ENCODE peak calls at places on chromosomes 5 and 9, in four cellular contexts. G is K562; N is CD8-positive, alpha-beta T cell; U is pancreas. A is an unnamed sample.

GRCh38 chr5:91345466-91345865 is 37.7 kb downstream of the ARRDC3 start:
- DNase-seq in G (no peak), N (no peak), U (no peak), A (no peak)

GRCh38 chr9:70563437-70564204 is 149.2 kb upstream of the KLF9 start:
- DNase-seq in G (no peak), N (peak; percentile 57), U (no peak), A (no peak)

GRCh38 chr5:112930082-112930344 is 8.0 kb upstream of the REEP5 start:
- DNase-seq in G (no peak), N (no peak), U (no peak), A (no peak)

GRCh38 chr5:86971034-86971511 is 296.6 kb upstream of the RASA1 start:
- DNase-seq in G (no peak), N (no peak), U (no peak), A (no peak)

GRCh38 chr5:151612689-151613427 is 21.7 kb upstream of the FAT2 start:
- DNase-seq in G (no peak), N (no peak), U (no peak), A (no peak)

GRCh38 chr5:116365006-116365496 is 209.6 kb downstream of the SEMA6A start:
- DNase-seq in G (no peak), N (no peak), U (no peak), A (no peak)

GRCh38 chr9:18014556-18014955 is 435.7 kb downstream of the SH3GL2 start:
- DNase-seq in G (no peak), N (no peak), U (no peak), A (no peak)

GRCh38 chr9:134365791-134366222 is 39.6 kb downstream of the RXRA start:
- DNase-seq in G (peak; percentile 68), N (no peak), U (peak; percentile 63), A (peak; percentile 60)

GRCh38 chr5:154199263-154199662 is 8.7 kb downstream of the GALNT10 start:
- DNase-seq in G (peak; percentile 48), N (no peak), U (no peak), A (no peak)

GRCh38 chr5:37717613-37718431 is 122.0 kb downstream of the GDNF start:
- DNase-seq in G (no peak), N (no peak), U (peak; percentile 56), A (peak; percentile 43)

GRCh38 chr9:104774831-104775573 is 11.1 kb downstream of the NIPSNAP3B start:
- DNase-seq in G (peak; percentile 38), N (no peak), U (no peak), A (no peak)

GRCh38 chr9:135060461-135061116 is 26.9 kb upstream of the OLFM1 start:
- DNase-seq in G (no peak), N (no peak), U (peak; percentile 11), A (peak; percentile 27)

GRCh38 chr5:57499262-57500050 is 16.8 kb upstream of the ACTBL2 start:
- DNase-seq in G (peak; percentile 39), N (no peak), U (no peak), A (no peak)

GRCh38 chr9:91905958-91906585 is 44.0 kb downstream of the ROR2 start:
- DNase-seq in G (peak; percentile 57), N (peak; percentile 69), U (no peak), A (no peak)

GRCh38 chr9:89622933-89623861 is 18.4 kb downstream of the GADD45G start:
- DNase-seq in G (no peak), N (no peak), U (peak; percentile 38), A (no peak)

GRCh38 chr9:69122391-69123141 is 51.5 kb upstream of the TJP2 start:
- DNase-seq in G (no peak), N (no peak), U (no peak), A (no peak)

GRCh38 chr5:87246046-87246445 is 21.6 kb upstream of the RASA1 start:
- DNase-seq in G (no peak), N (no peak), U (no peak), A (no peak)

GRCh38 chr9:96651626-96652025 is 3.5 kb downstream of the PRXL2C start:
- DNase-seq in G (no peak), N (no peak), U (no peak), A (no peak)

GRCh38 chr9:135139366-135139965 is 52.0 kb downstream of the OLFM1 start:
- DNase-seq in G (no peak), N (no peak), U (no peak), A (no peak)

GRCh38 chr9:112970939-112971338 is 41.1 kb downstream of the ZNF883 start:
- DNase-seq in G (no peak), N (no peak), U (no peak), A (no peak)

GRCh38 chr9:126676102-126676684 is 62.5 kb downstream of the LMX1B start:
- DNase-seq in G (no peak), N (no peak), U (no peak), A (no peak)

GRCh38 chr9:91611582-91611981 is 187.9 kb upstream of the NFIL3 start:
- DNase-seq in G (no peak), N (no peak), U (no peak), A (no peak)

GRCh38 chr5:54902817-54903473 is 82.4 kb downstream of the ESM1 start:
- DNase-seq in G (no peak), N (no peak), U (no peak), A (no peak)

GRCh38 chr9:22529426-22530199 is 83.0 kb downstream of the DMRTA1 start:
- DNase-seq in G (no peak), N (no peak), U (no peak), A (no peak)

GRCh38 chr9:2159521-2160417 is 144.6 kb downstream of the SMARCA2 start:
- DNase-seq in G (no peak), N (no peak), U (no peak), A (no peak)

GRCh38 chr9:757246-757881 is 84.1 kb upstream of the DMRT1 start:
- DNase-seq in G (no peak), N (peak; percentile 36), U (peak; percentile 26), A (no peak)

GRCh38 chr5:157977957-157978505 is 119.1 kb upstream of the CLINT1 start:
- DNase-seq in G (no peak), N (no peak), U (no peak), A (no peak)

GRCh38 chr5:171405615-171406014 is 13.8 kb upstream of the FGF18 start:
- DNase-seq in G (no peak), N (no peak), U (no peak), A (no peak)

GRCh38 chr5:141475625-141476131 is at the start of gene PCDHGC3:
- DNase-seq in G (no peak), N (no peak), U (peak; percentile 89), A (peak; percentile 90)

GRCh38 chr9:104905153-104905901 is 22.6 kb downstream of the ABCA1 start:
- DNase-seq in G (no peak), N (no peak), U (no peak), A (no peak)

GRCh38 chr9:129282308-129283211 is 104.5 kb upstream of the IER5L start:
- DNase-seq in G (no peak), N (no peak), U (no peak), A (peak; percentile 40)

GRCh38 chr5:137492321-137492720 is 6.8 kb downstream of the SPOCK1 start:
- DNase-seq in G (no peak), N (no peak), U (no peak), A (no peak)

GRCh38 chr9:111891910-111892499 is 4.6 kb upstream of the UGCG start:
- DNase-seq in G (peak; percentile 33), N (no peak), U (no peak), A (no peak)

GRCh38 chr5:149665416-149666163 is 64.5 kb upstream of the PPARGC1B start:
- DNase-seq in G (no peak), N (peak; percentile 25), U (no peak), A (no peak)

GRCh38 chr5:141630570-141631140 is 6.0 kb downstream of the HDAC3 start:
- DNase-seq in G (no peak), N (no peak), U (no peak), A (no peak)

GRCh38 chr5:65873181-65873580 is 53.2 kb upstream of the ERBIN start:
- DNase-seq in G (no peak), N (no peak), U (no peak), A (no peak)

GRCh38 chr9:86943223-86943870 is 4.0 kb downstream of the GAS1 start:
- DNase-seq in G (no peak), N (no peak), U (peak; percentile 67), A (no peak)

DNA sequence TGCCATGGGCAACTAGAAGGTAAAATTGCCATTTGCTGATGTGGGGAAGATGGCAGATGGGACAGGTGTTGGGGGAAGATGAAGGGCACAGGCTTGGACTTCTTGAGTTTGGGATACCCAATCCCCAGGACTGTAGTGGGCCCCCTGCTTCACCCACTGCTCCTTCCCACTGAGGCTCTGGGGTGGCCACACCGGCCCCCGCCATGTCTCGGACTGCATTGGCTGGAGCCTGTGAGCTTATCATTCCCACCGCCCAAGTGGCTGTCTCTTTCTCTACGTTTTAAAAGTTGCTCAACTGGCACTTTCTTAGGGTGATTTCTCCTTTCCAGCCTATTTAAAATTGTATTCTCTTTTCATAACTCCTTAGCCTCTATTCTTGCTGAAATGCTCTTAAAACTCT is 730.0 kb upstream of the ADAMTS16 start:
- DNase-seq in G (no peak), N (no peak), U (no peak), A (no peak)
- H3K27ac ChIP-seq in G (no peak overlapping the region), N (no peak overlapping the region), U (no peak overlapping the region), A (no peak overlapping the region)

DNA sequence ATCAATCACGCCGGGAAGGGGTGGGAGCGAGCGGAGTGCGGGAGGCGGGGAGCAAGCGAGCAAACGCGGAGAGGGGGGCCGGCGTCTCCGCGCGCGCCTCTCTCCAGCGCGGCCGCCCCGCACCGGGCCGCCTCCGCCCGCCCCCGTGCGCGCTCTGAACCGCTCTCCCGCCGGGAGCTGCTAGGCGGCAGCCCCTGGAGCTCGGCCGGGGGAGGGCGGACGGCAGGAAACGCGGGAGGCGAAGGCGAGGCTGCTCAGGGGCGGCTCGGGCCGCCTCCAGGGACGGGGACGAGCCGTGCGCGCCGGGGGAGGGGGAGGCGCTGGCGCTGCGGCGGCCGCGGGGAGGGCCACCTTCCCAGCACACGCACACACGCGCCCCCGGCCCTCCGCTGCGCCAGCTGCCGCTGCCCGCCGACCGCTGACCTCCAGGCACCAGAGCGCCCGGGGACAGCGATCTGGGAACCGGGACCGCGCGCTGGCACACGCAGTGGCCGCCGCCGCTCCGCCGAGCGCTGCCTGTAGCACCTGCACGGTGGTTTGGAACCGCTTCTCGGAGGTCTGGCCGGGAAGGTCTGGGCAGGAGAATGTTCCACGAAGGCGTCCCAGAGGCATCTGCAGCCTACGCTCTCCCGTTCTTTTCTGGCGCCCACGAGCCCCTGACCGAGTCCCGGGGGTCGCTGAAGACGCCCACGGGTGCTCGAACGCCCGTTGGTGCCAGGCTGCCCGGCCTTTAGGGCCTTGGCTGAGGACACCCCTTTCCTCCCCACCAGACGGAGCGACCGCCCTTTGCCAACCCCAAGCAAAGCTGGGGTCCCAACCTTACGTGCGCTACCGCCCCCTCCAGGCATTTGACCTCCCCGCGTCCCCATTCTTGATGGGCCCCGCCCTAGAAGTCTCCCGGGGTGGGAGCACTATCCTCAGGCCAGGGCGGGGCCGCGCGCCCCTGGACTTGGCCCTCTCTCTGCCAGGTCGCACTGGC is at the start of gene GABBR2:
- DNase-seq in G (peak; percentile 62), N (no peak), U (no peak), A (no peak)
- H3K4me3 ChIP-seq in G (peak within 1 kb of the TSS; percentile 31), N (no peak within 1 kb of the TSS), U (peak within 1 kb of the TSS; percentile 28), A (peak within 1 kb of the TSS; percentile 60)

GRCh38 chr9:33946779-33947535 is 101.7 kb downstream of the UBAP2 start:
- DNase-seq in G (no peak), N (no peak), U (no peak), A (no peak)

GRCh38 chr9:33939924-33940874 is 108.5 kb downstream of the UBAP2 start:
- DNase-seq in G (no peak), N (no peak), U (no peak), A (no peak)

GRCh38 chr9:33943389-33943788 is 105.3 kb downstream of the UBAP2 start:
- DNase-seq in G (no peak), N (no peak), U (no peak), A (no peak)

GRCh38 chr9:33942471-33943083 is 106.1 kb downstream of the UBAP2 start:
- DNase-seq in G (no peak), N (no peak), U (no peak), A (no peak)
- TF ChIP-seq CTCF in G (no peak), N (no peak), U (no peak), A (no peak)

GRCh38 chr9:6444108-6444507 is 31.1 kb downstream of the UHRF2 start:
- DNase-seq in G (no peak), N (no peak), U (no peak), A (no peak)
- H3K27ac ChIP-seq in G (no peak overlapping the region), N (no peak overlapping the region), U (no peak overlapping the region), A (no peak overlapping the region)

A was measured in breast epithelium.